ENCODE peak calls at places on chromosomes 7 and 10, in seven cellular contexts. R, D, M, I, A, F and U are unnamed samples.

GRCh38 chr7:49522111-49522510 is 251.3 kb upstream of the VWC2 start:
- DNase-seq in R (no peak), M (no peak), D (no peak), A (no peak), I (no peak), F (no peak), U (no peak)

GRCh38 chr10:131426530-131426898 is 115.0 kb upstream of the TCERG1L start:
- DNase-seq in A (no peak), F (no peak), D (no peak), R (no peak), M (no peak), I (no peak), U (no peak)

GRCh38 chr10:124984376-124984775 is 42.5 kb downstream of the ZRANB1 start:
- DNase-seq in R (no peak), M (no peak), F (no peak), I (no peak), A (no peak), D (no peak), U (no peak)

GRCh38 chr10:131700032-131700431 is 200.8 kb upstream of the PPP2R2D start:
- DNase-seq in R (no peak), F (no peak), M (no peak), I (no peak), D (peak), A (no peak), U (no peak)

GRCh38 chr7:153217032-153217431 is 457.5 kb downstream of the ACTR3B start:
- DNase-seq in M (no peak), D (no peak), F (no peak), I (no peak), R (no peak), A (no peak), U (no peak)

GRCh38 chr10:75746356-75746755 is 314.9 kb downstream of the LRMDA start:
- DNase-seq in F (no peak), D (no peak), R (no peak), A (no peak), I (no peak), M (no peak), U (no peak)

GRCh38 chr7:1965579-1966294 is 267.0 kb downstream of the MAD1L1 start:
- DNase-seq in A (no peak), M (no peak), R (no peak), I (no peak), D (peak), F (no peak), U (no peak)

GRCh38 chr7:129169705-129170319 is 18.6 kb upstream of the SMO start:
- DNase-seq in A (no peak), D (no peak), R (no peak), I (no peak), M (no peak), F (no peak), U (peak)

GRCh38 chr10:18230794-18231193 is 90.6 kb downstream of the CACNB2 start:
- DNase-seq in I (no peak), R (no peak), A (no peak), F (no peak), D (no peak), M (no peak), U (no peak)